ENCODE peak calls at places on chromosomes 13 and 19, in six cellular contexts. U is GM23248; L is PC-3; V is ascending aorta; Z is CD4-positive, CD25-positive, alpha-beta regulatory T cell; K is kidney. S is an unnamed sample. For H3K36me3 and H3K9me3, the result is how much of the 10 kb centered on the place peaks cover.

GRCh38 chr13:97367427-97367826 is 66.5 kb upstream of the RAP2A start:
- DNase-seq in U (peak), L (no peak), V (no peak), Z (no peak), K (peak), S (no peak)

GRCh38 chr13:111512707-111513106 is 192.3 kb downstream of the TEX29 start:
- DNase-seq in U (no peak), L (no peak), V (no peak), Z (no peak), K (peak), S (no peak)

GRCh38 chr19:57406516-57407123 is 4.3 kb upstream of the ZNF17 start:
- DNase-seq in U (peak), L (peak), V (no peak), Z (peak), K (no peak), S (peak)

GRCh38 chr19:13190781-13191540 is 40.8 kb downstream of the IER2 start:
- DNase-seq in U (no peak), L (no peak), V (no peak), Z (peak), K (no peak), S (no peak)

GRCh38 chr19:8097681-8098567 is 45.4 kb downstream of the CCL25 start:
- DNase-seq in U (no peak), L (no peak), V (no peak), Z (no peak), K (no peak), S (no peak)

GRCh38 chr13:50995870-50996269 is 86.3 kb downstream of the RNASEH2B start:
- DNase-seq in U (no peak), L (no peak), V (no peak), Z (no peak), K (no peak), S (no peak)

GRCh38 chr13:77345150-77345780 is 18.4 kb upstream of the MYCBP2 start:
- DNase-seq in U (no peak), L (no peak), V (no peak), Z (peak), K (no peak), S (no peak)

GRCh38 chr13:108200781-108201398 is 14.4 kb downstream of the LIG4 start:
- DNase-seq in U (peak), L (peak), V (no peak), Z (no peak), K (no peak), S (no peak)

GRCh38 chr19:13784731-13785452 is 10.4 kb upstream of the ZSWIM4 start:
- DNase-seq in U (peak), L (peak), V (peak), Z (peak), K (peak), S (peak)

GRCh38 chr13:32639502-32640105 is 53.4 kb downstream of the PDS5B start:
- DNase-seq in U (peak), L (peak), V (no peak), Z (peak), K (no peak), S (no peak)

GRCh38 chr13:40189885-40190655 is 476.4 kb downstream of the FOXO1 start:
- DNase-seq in U (peak), L (no peak), V (no peak), Z (no peak), K (no peak), S (no peak)

GRCh38 chr19:33064117-33064777 is 441 bp downstream of the RHPN2 start:
- DNase-seq in U (peak), L (peak), V (no peak), Z (peak), K (peak), S (peak)

GRCh38 chr13:38346764-38347163 is 2.9 kb upstream of the UFM1 start:
- DNase-seq in U (no peak), L (no peak), V (no peak), Z (no peak), K (no peak), S (no peak)

GRCh38 chr13:34627905-34628682 is 314.0 kb upstream of the NBEA start:
- DNase-seq in U (no peak), L (no peak), V (no peak), Z (no peak), K (no peak), S (no peak)

GRCh38 chr19:43775299-43775890 is 5.4 kb downstream of the KCNN4 start:
- DNase-seq in U (no peak), L (no peak), V (no peak), Z (no peak), K (no peak), S (no peak)

GRCh38 chr19:31099470-31100190 is 249.6 kb downstream of the TSHZ3 start:
- DNase-seq in U (peak), L (peak), V (no peak), Z (no peak), K (no peak), S (no peak)

GRCh38 chr13:110014719-110015118 is 228.3 kb upstream of the IRS2 start:
- DNase-seq in U (no peak), L (peak), V (no peak), Z (no peak), K (no peak), S (no peak)

GRCh38 chr19:13838943-13839192 is 38.1 kb upstream of the NANOS3 start:
- DNase-seq in U (no peak), L (no peak), V (no peak), Z (no peak), K (peak), S (no peak)

GRCh38 chr13:60572003-60572792 is 175.2 kb downstream of the TDRD3 start:
- DNase-seq in U (peak), L (peak), V (no peak), Z (no peak), K (no peak), S (no peak)

GRCh38 chr19:30674656-30675055 is 302.5 kb downstream of the ZNF536 start:
- DNase-seq in U (no peak), L (no peak), V (no peak), Z (no peak), K (no peak), S (no peak)

GRCh38 chr13:32587014-32587773 is 942 bp downstream of the PDS5B start:
- DNase-seq in U (peak), L (peak), V (no peak), Z (peak), K (peak), S (peak)

GRCh38 chr19:4267101-4267900 is 11.8 kb upstream of the SHD start:
- DNase-seq in U (peak), L (peak), V (no peak), Z (peak), K (peak), S (no peak)

GRCh38 chr13:41145136-41145908 is 12.7 kb upstream of the KBTBD6 start:
- DNase-seq in U (peak), L (no peak), V (no peak), Z (no peak), K (no peak), S (no peak)

GRCh38 chr13:105436946-105437345 is 1098.5 kb downstream of the EFNB2 start:
- DNase-seq in U (no peak), L (no peak), V (no peak), Z (no peak), K (no peak), S (no peak)

GRCh38 chr13:48333976-48334375 is 30.4 kb downstream of the RB1 start:
- DNase-seq in U (peak), L (peak), V (no peak), Z (no peak), K (no peak), S (no peak)

GRCh38 chr19:46731584-46731983 is 14.3 kb upstream of the FKRP start:
- DNase-seq in U (no peak), L (no peak), V (no peak), Z (no peak), K (no peak), S (no peak)

GRCh38 chr19:34525001-34525400 is 43.4 kb downstream of the WTIP start:
- DNase-seq in U (no peak), L (no peak), V (no peak), Z (no peak), K (no peak), S (no peak)

GRCh38 chr13:79589605-79590511 is 108.9 kb downstream of the NDFIP2 start:
- DNase-seq in U (peak), L (peak), V (no peak), Z (no peak), K (no peak), S (peak)

GRCh38 chr13:59444210-59444857 is 719.4 kb downstream of the DIAPH3 start:
- DNase-seq in U (no peak), L (no peak), V (no peak), Z (no peak), K (no peak), S (no peak)

GRCh38 chr19:43807651-43808050 is 5.4 kb upstream of the LYPD5 start:
- DNase-seq in U (no peak), L (no peak), V (no peak), Z (no peak), K (no peak), S (no peak)

GRCh38 chr19:28878862-28879566 is 333.9 kb downstream of the UQCRFS1 start:
- DNase-seq in U (peak), L (peak), V (no peak), Z (peak), K (no peak), S (peak)

GRCh38 chr19:49595819-49596404 is 4.9 kb downstream of the PRR12 start:
- DNase-seq in U (no peak), L (no peak), V (no peak), Z (no peak), K (peak), S (no peak)

GRCh38 chr13:96025283-96025682 is 27.9 kb downstream of the UGGT2 start:
- DNase-seq in U (peak), L (peak), V (no peak), Z (no peak), K (no peak), S (no peak)

GRCh38 chr13:113856716-113857065 is 7.2 kb downstream of the GAS6 start:
- DNase-seq in U (peak), L (peak), V (no peak), Z (no peak), K (peak), S (peak)

DNA sequence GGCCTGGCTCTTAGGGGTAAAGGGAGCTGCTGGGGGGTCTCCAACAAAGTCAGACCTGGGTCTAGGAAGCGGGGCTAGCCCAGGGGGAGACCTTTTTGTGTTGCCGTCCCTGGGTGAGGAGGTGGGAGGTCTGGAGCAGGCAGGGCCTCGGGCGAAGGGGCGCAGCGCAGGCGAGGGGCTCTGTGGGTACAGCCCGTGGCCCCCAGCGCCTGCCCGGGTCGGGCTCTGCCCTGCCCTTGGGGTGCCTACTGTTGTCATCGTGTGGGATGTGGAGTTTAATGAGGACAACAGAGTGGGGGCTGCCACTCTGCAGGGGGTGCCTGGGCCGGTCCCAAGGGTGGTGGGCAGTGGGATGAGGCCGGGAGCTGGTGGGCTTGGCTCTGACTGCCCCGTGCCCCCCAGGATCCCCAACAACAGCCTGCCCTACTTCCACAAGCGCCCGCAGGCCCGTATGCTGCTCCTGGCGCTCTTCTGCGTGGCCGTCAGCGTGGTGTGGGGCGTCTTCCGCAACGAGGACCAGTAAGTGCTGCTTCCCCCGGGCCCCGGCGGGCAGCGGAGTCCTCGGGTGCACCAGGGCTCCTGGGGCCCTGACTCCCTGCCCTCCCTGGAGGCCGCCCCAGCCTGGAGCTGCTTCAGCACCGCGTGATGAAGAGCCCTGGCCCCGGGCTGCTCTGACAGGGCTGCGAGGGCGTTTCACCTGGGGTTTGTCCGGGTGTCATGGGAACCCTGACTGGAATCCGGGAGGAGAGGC is 12.2 kb downstream of the SPPL2B start:
- DNase-seq in U (no peak), L (no peak), V (no peak), Z (no peak), K (peak), S (no peak)
- H3K36me3 ChIP-seq in U (under half), L (under half), V (half or more), Z (under half), K (under half), S (under half)

DNA sequence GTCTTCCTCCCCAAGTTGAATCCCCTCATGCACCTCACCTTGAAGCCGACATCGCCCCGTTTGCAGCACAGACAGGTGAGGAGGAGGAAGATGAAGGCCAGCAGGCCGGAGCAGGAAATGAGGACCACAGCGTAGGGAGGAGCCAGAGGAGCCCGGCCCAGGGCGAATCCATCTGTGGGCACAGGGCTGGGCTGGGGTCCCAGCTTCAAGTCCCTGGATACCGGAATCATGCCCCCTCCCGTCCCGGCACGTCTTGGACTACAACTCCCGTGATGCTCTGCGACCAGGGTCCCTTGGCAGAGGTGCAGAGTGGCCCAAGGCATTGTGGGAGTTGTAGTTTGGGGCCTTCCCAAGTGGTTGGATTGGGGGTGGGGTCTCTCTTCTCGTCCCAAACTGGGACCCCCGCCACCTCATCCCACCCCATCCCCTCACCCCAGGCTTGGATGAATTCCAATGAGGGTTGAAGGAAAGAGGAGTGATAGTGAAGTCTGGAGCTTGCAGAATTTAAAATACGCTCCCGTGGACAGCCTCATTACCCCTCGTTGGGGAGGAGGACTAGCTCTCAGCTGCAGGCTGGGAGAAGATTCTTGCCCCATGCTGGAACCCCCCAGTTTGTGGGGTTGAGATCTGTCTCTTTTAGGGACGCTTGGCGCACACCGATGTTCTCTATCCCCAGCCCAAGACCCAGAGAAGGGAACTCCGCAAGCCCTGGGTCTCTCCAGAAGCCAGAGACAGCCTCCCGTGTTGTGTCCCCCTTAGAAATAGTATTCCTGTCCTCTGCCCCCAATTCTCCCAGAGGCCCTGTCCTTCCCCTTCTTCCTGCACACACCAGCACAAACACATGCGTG is 990 bp downstream of the LMTK3 start:
- DNase-seq in U (peak), L (peak), V (no peak), Z (peak), K (peak), S (peak)
- H3K9me3 ChIP-seq in U (under half), L (under half), V (under half), Z (under half), K (under half), S (under half)

DNA sequence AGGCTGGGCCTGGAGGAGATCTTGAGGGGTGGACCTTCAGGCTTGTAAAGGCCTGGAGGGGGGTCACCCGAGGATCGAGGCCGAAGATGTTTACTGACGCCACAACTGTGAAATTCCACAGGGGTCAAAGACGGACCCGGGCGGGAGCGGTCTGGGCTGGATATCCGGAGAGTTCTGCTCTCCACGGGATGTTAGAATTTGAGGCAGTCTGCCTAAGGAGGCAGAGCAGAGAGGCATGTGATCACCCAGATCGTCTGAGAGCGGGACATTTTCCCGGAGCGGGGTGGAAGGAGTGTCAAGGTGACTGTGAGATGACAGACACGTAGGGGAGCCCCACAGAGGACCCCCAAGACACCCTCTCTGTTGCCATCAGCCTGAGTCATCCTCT is 13.2 kb downstream of the KLHL26 start:
- DNase-seq in U (peak), L (no peak), V (no peak), Z (no peak), K (peak), S (no peak)
- H3K4me3 ChIP-seq in U (peak), L (no peak), V (peak), Z (no peak), K (no peak), S (peak)

GRCh38 chr19:58548859-58549663 is 5.2 kb downstream of the TRIM28 start:
- DNase-seq in U (no peak), L (no peak), V (no peak), Z (no peak), K (peak), S (no peak)
- H3K36me3 ChIP-seq in U (under half), L (half or more), V (half or more), Z (half or more), K (under half), S (under half)

S was measured in breast epithelium.